ENCODE peak calls at places on chromosomes 16 and 17, in six cellular contexts. M is fibroblast of the aortic adventitia; X is neural crest cell; G is HAP-1; F is GM20000; W is stimulated activated CD4-positive, alpha-beta T cell treated with anti-CD3 and anti-CD28 coated beads, TNF-alpha, amount 100 ng/mL, for 1 hour. K is an unnamed sample.

GRCh38 chr16:79294568-79294967 is 306.0 kb downstream of the MAF start:
- DNase-seq in M (no peak), X (no peak), G (no peak), F (no peak), W (no peak), K (no peak)

GRCh38 chr16:57538235-57538711 is 1.9 kb upstream of the CCDC102A start:
- DNase-seq in M (no peak), X (no peak), G (no peak), F (peak), W (no peak), K (peak)

GRCh38 chr16:72400257-72401078 is 228.5 kb upstream of the PMFBP1 start:
- DNase-seq in M (peak), X (peak), G (peak), F (peak), W (no peak), K (peak)

GRCh38 chr17:41627316-41628072 is 3.1 kb upstream of the KRT17 start:
- DNase-seq in M (no peak), X (no peak), G (no peak), F (no peak), W (no peak), K (no peak)

GRCh38 chr17:17732444-17732843 is 51.2 kb downstream of the RAI1 start:
- DNase-seq in M (no peak), X (no peak), G (no peak), F (no peak), W (no peak), K (no peak)

GRCh38 chr17:17032131-17032692 is 10.0 kb upstream of the MPRIP start:
- DNase-seq in M (peak), X (no peak), G (no peak), F (no peak), W (no peak), K (no peak)

GRCh38 chr16:52572656-52573055 is 25.7 kb upstream of the TOX3 start:
- DNase-seq in M (no peak), X (no peak), G (no peak), F (no peak), W (no peak), K (no peak)

GRCh38 chr17:76542566-76542971 is 2.7 kb downstream of the PRCD start:
- DNase-seq in M (no peak), X (no peak), G (no peak), F (no peak), W (no peak), K (no peak)

GRCh38 chr16:4489030-4489429 is 12.8 kb downstream of the HMOX2 start:
- DNase-seq in M (peak), X (no peak), G (no peak), F (no peak), W (no peak), K (no peak)

GRCh38 chr17:81551458-81552243 is 502 bp downstream of the FAAP100 start:
- DNase-seq in M (no peak), X (no peak), G (no peak), F (no peak), W (no peak), K (peak)

GRCh38 chr16:69565611-69566436 is at the start of gene NFAT5:
- DNase-seq in M (peak), X (peak), G (peak), F (peak), W (peak), K (peak)

GRCh38 chr17:41959030-41959335 is 7.6 kb upstream of the CNP start:
- DNase-seq in M (peak), X (no peak), G (no peak), F (no peak), W (no peak), K (no peak)

GRCh38 chr16:58020628-58021521 is 4.7 kb upstream of the MMP15 start:
- DNase-seq in M (peak), X (peak), G (no peak), F (peak), W (peak), K (peak)

GRCh38 chr17:7444682-7445010 is 215 bp upstream of the CHRNB1 start:
- DNase-seq in M (no peak), X (no peak), G (no peak), F (no peak), W (no peak), K (no peak)

GRCh38 chr17:64531955-64532371 is 25.2 kb downstream of the CEP95 start:
- DNase-seq in M (peak), X (no peak), G (no peak), F (no peak), W (no peak), K (no peak)

GRCh38 chr17:61402978-61403845 is 3.6 kb downstream of the TBX2 start:
- DNase-seq in M (peak), X (no peak), G (no peak), F (no peak), W (no peak), K (no peak)

GRCh38 chr17:40915199-40915661 is 22.2 kb downstream of the KRT23 start:
- DNase-seq in M (peak), X (no peak), G (no peak), F (peak), W (no peak), K (peak)

GRCh38 chr17:30378191-30378796 is 433 bp upstream of the CPD start:
- DNase-seq in M (no peak), X (peak), G (no peak), F (peak), W (peak), K (no peak)

GRCh38 chr17:14205992-14206461 is 30.6 kb downstream of the CDRT15 start:
- DNase-seq in M (no peak), X (no peak), G (no peak), F (no peak), W (peak), K (no peak)

GRCh38 chr17:63950940-63951907 is 19.1 kb upstream of the CD79B start:
- DNase-seq in M (no peak), X (no peak), G (no peak), F (peak), W (peak), K (peak)

GRCh38 chr16:86566601-86566965 is at the start of gene FOXC2:
- DNase-seq in M (peak), X (peak), G (peak), F (peak), W (peak), K (peak)

GRCh38 chr17:43679911-43680310 is 18.2 kb upstream of the MEOX1 start:
- DNase-seq in M (no peak), X (no peak), G (no peak), F (no peak), W (no peak), K (no peak)

GRCh38 chr17:2595200-2595599 is 1.7 kb downstream of the PAFAH1B1 start:
- DNase-seq in M (no peak), X (no peak), G (no peak), F (no peak), W (no peak), K (no peak)

GRCh38 chr17:2071421-2072281 is 16.7 kb downstream of the HIC1 start:
- DNase-seq in M (no peak), X (no peak), G (no peak), F (no peak), W (no peak), K (no peak)

GRCh38 chr17:69779378-69780214 is 295.4 kb upstream of the KCNJ16 start:
- DNase-seq in M (peak), X (no peak), G (no peak), F (no peak), W (no peak), K (no peak)

GRCh38 chr17:50764860-50765259 is 2.5 kb downstream of the ANKRD40CL start:
- DNase-seq in M (no peak), X (no peak), G (no peak), F (no peak), W (no peak), K (no peak)

GRCh38 chr17:71980171-71980570 is 140.6 kb upstream of the SOX9 start:
- DNase-seq in M (no peak), X (no peak), G (no peak), F (no peak), W (no peak), K (no peak)

GRCh38 chr17:32495347-32496253 is 8.8 kb downstream of the CDK5R1 start:
- DNase-seq in M (peak), X (no peak), G (no peak), F (no peak), W (no peak), K (no peak)

GRCh38 chr17:15406081-15406480 is 61.3 kb downstream of the CDRT4 start:
- DNase-seq in M (no peak), X (no peak), G (no peak), F (no peak), W (no peak), K (no peak)

GRCh38 chr16:64426131-64426666 is 695.7 kb downstream of the CDH11 start:
- DNase-seq in M (no peak), X (no peak), G (no peak), F (no peak), W (no peak), K (no peak)

GRCh38 chr16:52283018-52283417 is 263.9 kb downstream of the TOX3 start:
- DNase-seq in M (peak), X (no peak), G (no peak), F (no peak), W (no peak), K (no peak)

GRCh38 chr16:56450275-56450889 is 750 bp downstream of the NUDT21 start:
- DNase-seq in M (peak), X (no peak), G (no peak), F (no peak), W (no peak), K (peak)

GRCh38 chr16:78624349-78624748 is 524.9 kb downstream of the WWOX start:
- DNase-seq in M (no peak), X (no peak), G (no peak), F (no peak), W (no peak), K (no peak)

GRCh38 chr16:2513405-2514332 is at the start of gene ATP6V0C:
- DNase-seq in M (peak), X (peak), G (peak), F (peak), W (peak), K (peak)

GRCh38 chr17:42315402-42316156 is 27.3 kb downstream of the STAT5A start:
- DNase-seq in M (no peak), X (no peak), G (no peak), F (peak), W (no peak), K (no peak)

GRCh38 chr16:29321585-29321984 is 84.9 kb downstream of the NPIPB11 start:
- DNase-seq in M (no peak), X (no peak), G (no peak), F (no peak), W (no peak), K (no peak)

GRCh38 chr16:12613992-12614661 is 189.6 kb downstream of the CPPED1 start:
- DNase-seq in M (no peak), X (no peak), G (no peak), F (no peak), W (no peak), K (no peak)

GRCh38 chr16:83215417-83216001 is 588.7 kb downstream of the CDH13 start:
- DNase-seq in M (peak), X (peak), G (no peak), F (peak), W (peak), K (peak)

GRCh38 chr17:66717680-66718079 is 117.2 kb upstream of the CACNG5 start:
- DNase-seq in M (no peak), X (no peak), G (no peak), F (peak), W (no peak), K (peak)

K was measured in GM13977.